ENCODE peak calls at places on chromosomes 7 and 10, in nine cellular contexts. E is H1, Q is body of pancreas, I is breast epithelium, O is lower lobe of right lung, B is HCT116, C is IMR-90, M is gastrocnemius medialis, H is HL-60. N is an unnamed sample.

GRCh38 chr10:114404171-114405010 is at the start of gene AFAP1L2:
- DNase-seq in E (no peak), Q (peak; percentile 78), I (no peak), O (no peak), B (no peak), C (no peak), M (no peak), H (no peak), N (no peak)

GRCh38 chr7:4768597-4769569 is 6.5 kb upstream of the AP5Z1 start:
- DNase-seq in E (no peak), Q (no peak), I (no peak), O (no peak), B (no peak), C (no peak), M (no peak), H (no peak), N (no peak)

GRCh38 chr10:3528271-3528670 is 256.7 kb downstream of the KLF6 start:
- DNase-seq in E (no peak), Q (no peak), I (no peak), O (no peak), B (no peak), C (no peak), M (no peak), H (no peak), N (no peak)

GRCh38 chr7:13024323-13024722 is 336.9 kb downstream of the ARL4A start:
- DNase-seq in E (no peak), Q (no peak), I (no peak), O (no peak), B (no peak), C (no peak), M (no peak), H (no peak), N (no peak)

GRCh38 chr10:18157909-18158308 is 17.7 kb downstream of the CACNB2 start:
- DNase-seq in E (no peak), Q (no peak), I (no peak), O (no peak), B (no peak), C (peak; percentile 88), M (no peak), H (no peak), N (no peak)

GRCh38 chr7:5282464-5283316 is at the start of gene SLC29A4:
- DNase-seq in E (no peak), Q (peak; percentile 65), I (no peak), O (no peak), B (peak; percentile 13), C (no peak), M (no peak), H (peak; percentile 71), N (peak; percentile 34)

GRCh38 chr7:28389504-28390385 is 22.6 kb upstream of the CREB5 start:
- DNase-seq in E (no peak), Q (no peak), I (no peak), O (no peak), B (peak; percentile 49), C (peak; percentile 79), M (no peak), H (no peak), N (no peak)

GRCh38 chr10:4131407-4132215 is 346.6 kb upstream of the KLF6 start:
- DNase-seq in E (no peak), Q (no peak), I (no peak), O (no peak), B (no peak), C (peak; percentile 93), M (no peak), H (peak; percentile 28), N (no peak)

GRCh38 chr7:522071-522937 is 2.7 kb upstream of the PDGFA start:
- DNase-seq in E (no peak), Q (peak; percentile 87), I (no peak), O (no peak), B (no peak), C (peak; percentile 32), M (peak; percentile 55), H (no peak), N (no peak)

GRCh38 chr7:30168800-30169584 is 34.2 kb downstream of the MTURN start:
- DNase-seq in E (peak; percentile 44), Q (no peak), I (no peak), O (no peak), B (no peak), C (peak; percentile 89), M (no peak), H (no peak), N (no peak)

GRCh38 chr10:110918269-110918632 is 729 bp downstream of the BBIP1 start:
- DNase-seq in E (peak; percentile 89), Q (peak; percentile 97), I (no peak), O (peak; percentile 98), B (peak; percentile 93), C (peak; percentile 94), M (peak; percentile 92), H (peak; percentile 83), N (peak; percentile 73)

GRCh38 chr10:132865851-132866600 is 76.3 kb downstream of the CFAP46 start:
- DNase-seq in E (no peak), Q (peak; percentile 2), I (peak; percentile 46), O (peak; percentile 27), B (no peak), C (no peak), M (no peak), H (no peak), N (no peak)
- TF ChIP-seq CTCF in E (no peak), Q (no peak), I (no peak), O (no peak), B (no peak), C (no peak), M (no peak), H (no peak), N (no peak)

DNA sequence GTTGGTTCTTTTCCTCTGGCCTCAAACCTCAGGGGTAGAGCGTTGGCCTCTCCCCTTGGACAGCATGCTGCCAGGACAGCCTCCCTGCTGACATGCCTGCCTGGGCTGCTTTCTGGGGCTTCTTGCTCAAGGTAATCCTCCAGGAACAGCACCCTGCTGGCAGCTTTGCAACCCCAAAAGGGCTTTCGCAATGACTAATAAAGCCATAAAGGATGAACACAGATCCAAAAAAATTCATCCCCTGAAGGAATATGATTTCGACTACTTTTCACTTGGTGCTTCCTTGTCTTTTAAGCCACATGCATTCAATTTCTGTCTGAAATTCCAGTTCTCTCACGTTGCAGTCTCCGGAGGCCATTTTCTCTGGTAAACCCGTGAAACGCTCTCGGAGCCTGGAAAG is 15.1 kb upstream of the SH3PXD2A start:
- DNase-seq in E (no peak), Q (no peak), I (no peak), O (no peak), B (no peak), C (peak; percentile 40), M (no peak), H (no peak), N (no peak)
- H3K27ac ChIP-seq in E (no peak overlapping the region), Q (no peak overlapping the region), I (peak overlapping the region; percentile 62), O (no peak overlapping the region), B (no peak overlapping the region), C (no peak overlapping the region), M (no peak overlapping the region), H (no peak overlapping the region), N (no peak overlapping the region)

GRCh38 chr10:88081457-88082054 is 218.1 kb downstream of the PTEN start:
- DNase-seq in E (no peak), Q (no peak), I (no peak), O (no peak), B (no peak), C (no peak), M (no peak), H (no peak), N (no peak)

GRCh38 chr10:88080213-88080612 is 216.8 kb downstream of the PTEN start:
- DNase-seq in E (no peak), Q (peak; percentile 62), I (no peak), O (no peak), B (no peak), C (peak; percentile 78), M (no peak), H (no peak), N (no peak)

GRCh38 chr10:88082391-88082790 is 219.0 kb downstream of the PTEN start:
- DNase-seq in E (no peak), Q (no peak), I (no peak), O (no peak), B (no peak), C (no peak), M (no peak), H (no peak), N (no peak)

GRCh38 chr10:88083597-88083989 is 220.2 kb downstream of the PTEN start:
- DNase-seq in E (no peak), Q (no peak), I (no peak), O (no peak), B (no peak), C (no peak), M (no peak), H (no peak), N (no peak)

DNA sequence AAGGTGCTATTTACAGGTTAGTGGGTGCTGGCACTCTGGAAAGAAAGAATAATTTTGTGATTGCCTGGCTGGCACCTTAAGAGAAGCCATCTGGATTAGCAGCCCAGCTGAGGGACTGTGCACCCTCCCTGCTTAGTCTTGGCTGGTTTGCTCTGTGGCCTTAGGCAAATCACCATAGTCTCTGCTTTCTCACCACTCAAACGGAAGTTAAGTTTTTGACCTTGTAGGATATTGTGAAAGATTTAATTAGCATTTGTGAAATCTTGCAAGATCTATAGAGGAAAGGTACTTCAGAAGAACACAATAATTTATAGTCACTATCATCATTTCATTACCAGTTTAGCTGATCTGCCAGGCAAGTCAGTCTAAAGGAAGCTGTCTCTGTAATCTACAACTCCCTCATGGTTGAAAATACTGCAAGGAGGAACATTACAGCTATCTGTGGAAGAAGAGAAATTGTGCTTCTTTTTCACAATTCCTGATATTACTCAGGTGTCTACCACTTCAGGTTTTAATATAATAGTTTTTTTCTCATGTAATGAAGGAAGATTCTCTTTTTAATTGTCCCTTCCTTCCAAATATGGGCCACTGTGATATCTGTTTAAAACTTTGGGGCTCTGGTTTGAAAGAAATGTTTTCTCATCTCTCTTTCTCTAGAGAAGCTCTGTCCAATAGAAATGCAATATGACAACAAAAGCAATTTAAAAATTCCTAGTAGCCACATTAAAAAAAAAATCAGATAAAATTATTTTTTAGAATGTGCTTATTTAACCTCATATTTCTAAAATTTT is 219.6 kb downstream of the PTEN start:
- DNase-seq in E (no peak), Q (peak; percentile 26), I (no peak), O (no peak), B (no peak), C (no peak), M (no peak), H (peak; percentile 75), N (no peak)
- H3K4me3 ChIP-seq in E (no peak overlapping the region), Q (no peak overlapping the region), I (no peak overlapping the region), O (no peak overlapping the region), B (no peak overlapping the region), C (no peak overlapping the region), M (no peak overlapping the region), H (no peak overlapping the region), N (no peak overlapping the region)

GRCh38 chr10:71713135-71714040 is 6.2 kb downstream of the C10orf105 start:
- DNase-seq in E (no peak), Q (peak; percentile 54), I (peak; percentile 73), O (peak; percentile 74), B (no peak), C (peak; percentile 80), M (peak; percentile 35), H (peak; percentile 91), N (peak; percentile 86)
- TF ChIP-seq CTCF in E (peak; percentile 15), Q (no peak), I (peak; percentile 13), O (no peak), B (no peak), C (peak; percentile 28), M (no peak), H (no peak), N (no peak)

N was measured in dorsolateral prefrontal cortex.